ENCODE peak calls at places on chromosomes 5 and 9, in seven cellular contexts. K is tibial nerve, Z is Peyer's patch, W is ovary, L is H54, Q is suprapubic skin, F is heart left ventricle. C is an unnamed sample.

GRCh38 chr5:63346451-63346850 is 615.8 kb downstream of the HTR1A start:
- DNase-seq in K (no peak), Z (no peak), W (no peak), L (no peak), Q (no peak), F (no peak), C (no peak)

GRCh38 chr9:121233906-121234901 is 32.5 kb upstream of the RAB14 start:
- DNase-seq in K (no peak), Z (no peak), W (no peak), L (peak), Q (no peak), F (no peak), C (no peak)

GRCh38 chr5:92518318-92518913 is 1062.6 kb downstream of the NR2F1-AS1 start:
- DNase-seq in K (no peak), Z (no peak), W (no peak), L (peak), Q (no peak), F (no peak), C (peak)

GRCh38 chr9:94779693-94780290 is 53.3 kb downstream of the AOPEP start:
- DNase-seq in K (no peak), Z (no peak), W (no peak), L (no peak), Q (no peak), F (no peak), C (no peak)

GRCh38 chr9:127661342-127661741 is 45.4 kb upstream of the CFAP157 start:
- DNase-seq in K (no peak), Z (peak), W (peak), L (no peak), Q (no peak), F (no peak), C (no peak)

GRCh38 chr9:136572003-136572595 is 26.3 kb upstream of the NOTCH1 start:
- DNase-seq in K (no peak), Z (no peak), W (no peak), L (no peak), Q (no peak), F (peak), C (no peak)

GRCh38 chr5:137078171-137078665 is 420.9 kb downstream of the SPOCK1 start:
- DNase-seq in K (no peak), Z (no peak), W (no peak), L (peak), Q (no peak), F (no peak), C (no peak)

GRCh38 chr5:130871346-130872086 is 293.5 kb downstream of the HINT1 start:
- DNase-seq in K (peak), Z (peak), W (no peak), L (no peak), Q (peak), F (no peak), C (no peak)

GRCh38 chr9:118003240-118003639 is 299.0 kb downstream of the TLR4 start:
- DNase-seq in K (no peak), Z (no peak), W (no peak), L (no peak), Q (no peak), F (no peak), C (no peak)

GRCh38 chr5:124748687-124749594 is 2.5 kb upstream of the ZNF608 start:
- DNase-seq in K (peak), Z (peak), W (peak), L (peak), Q (peak), F (no peak), C (peak)
- TF ChIP-seq POLR2A in K (peak), Z (peak), W (no peak), L (no peak), Q (no peak), F (no peak), C (peak)

GRCh38 chr9:3828495-3828894 is 302.7 kb upstream of the RFX3 start:
- DNase-seq in K (no peak), Z (no peak), W (no peak), L (no peak), Q (no peak), F (no peak), C (no peak)
- TF ChIP-seq POLR2A in K (no peak), Z (no peak), W (no peak), L (no peak), Q (no peak), F (no peak), C (no peak)

GRCh38 chr9:124267271-124267807 is 9.6 kb downstream of the NEK6 start:
- DNase-seq in K (peak), Z (peak), W (no peak), L (peak), Q (no peak), F (no peak), C (no peak)
- TF ChIP-seq POLR2A in K (no peak), Z (no peak), W (no peak), L (peak), Q (no peak), F (no peak), C (no peak)

GRCh38 chr5:112865128-112865527 is 4.0 kb downstream of the SRP19 start:
- DNase-seq in K (no peak), Z (no peak), W (no peak), L (no peak), Q (no peak), F (no peak), C (no peak)

GRCh38 chr5:112867411-112867810 is 6.3 kb downstream of the SRP19 start:
- DNase-seq in K (no peak), Z (no peak), W (no peak), L (no peak), Q (no peak), F (no peak), C (no peak)

GRCh38 chr5:112870976-112871375 is 9.9 kb downstream of the SRP19 start:
- DNase-seq in K (no peak), Z (no peak), W (no peak), L (no peak), Q (no peak), F (no peak), C (no peak)

GRCh38 chr5:112866739-112867138 is 5.7 kb downstream of the SRP19 start:
- DNase-seq in K (no peak), Z (no peak), W (no peak), L (no peak), Q (no peak), F (no peak), C (no peak)

GRCh38 chr5:112869948-112870347 is 8.9 kb downstream of the SRP19 start:
- DNase-seq in K (no peak), Z (no peak), W (no peak), L (no peak), Q (no peak), F (no peak), C (peak)
- TF ChIP-seq POLR2A in K (no peak), Z (no peak), W (no peak), L (no peak), Q (no peak), F (no peak), C (no peak)

DNA sequence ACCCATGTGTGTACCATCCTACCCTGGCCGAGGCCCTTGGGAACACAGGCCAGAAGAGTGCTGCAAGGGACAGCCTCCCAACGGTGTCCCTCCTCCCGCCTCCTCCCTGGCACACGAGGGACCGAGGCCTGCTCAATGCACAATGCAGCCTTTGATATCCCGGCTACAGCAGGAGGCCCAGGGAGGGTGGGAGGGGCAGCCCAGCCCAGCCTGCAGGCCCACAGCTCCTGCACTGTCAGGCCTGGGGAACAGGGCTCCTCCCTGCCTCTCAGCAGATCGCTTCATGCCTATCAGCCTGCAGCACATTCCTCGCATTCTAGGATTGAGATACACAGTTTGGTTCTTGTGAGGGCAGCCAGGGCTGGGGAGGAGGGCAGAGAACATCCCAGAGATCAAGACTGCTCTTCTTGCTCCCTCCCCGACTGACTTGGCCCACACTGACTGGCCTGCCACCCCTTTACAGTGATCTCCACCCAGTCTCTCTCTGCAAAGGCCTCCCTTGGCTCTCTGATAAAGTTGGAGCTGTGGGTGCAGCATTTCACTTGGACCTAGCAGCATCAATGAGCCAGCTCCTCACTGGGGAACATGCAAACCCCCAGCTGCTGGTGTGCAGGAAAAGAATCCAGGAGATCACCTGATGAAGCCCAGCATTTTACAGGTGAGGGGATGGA is at the start of gene SH3TC2:
- DNase-seq in K (peak), Z (no peak), W (no peak), L (peak), Q (no peak), F (peak), C (no peak)
- TF ChIP-seq POLR2A in K (no peak), Z (no peak), W (no peak), L (peak), Q (no peak), F (no peak), C (no peak)

DNA sequence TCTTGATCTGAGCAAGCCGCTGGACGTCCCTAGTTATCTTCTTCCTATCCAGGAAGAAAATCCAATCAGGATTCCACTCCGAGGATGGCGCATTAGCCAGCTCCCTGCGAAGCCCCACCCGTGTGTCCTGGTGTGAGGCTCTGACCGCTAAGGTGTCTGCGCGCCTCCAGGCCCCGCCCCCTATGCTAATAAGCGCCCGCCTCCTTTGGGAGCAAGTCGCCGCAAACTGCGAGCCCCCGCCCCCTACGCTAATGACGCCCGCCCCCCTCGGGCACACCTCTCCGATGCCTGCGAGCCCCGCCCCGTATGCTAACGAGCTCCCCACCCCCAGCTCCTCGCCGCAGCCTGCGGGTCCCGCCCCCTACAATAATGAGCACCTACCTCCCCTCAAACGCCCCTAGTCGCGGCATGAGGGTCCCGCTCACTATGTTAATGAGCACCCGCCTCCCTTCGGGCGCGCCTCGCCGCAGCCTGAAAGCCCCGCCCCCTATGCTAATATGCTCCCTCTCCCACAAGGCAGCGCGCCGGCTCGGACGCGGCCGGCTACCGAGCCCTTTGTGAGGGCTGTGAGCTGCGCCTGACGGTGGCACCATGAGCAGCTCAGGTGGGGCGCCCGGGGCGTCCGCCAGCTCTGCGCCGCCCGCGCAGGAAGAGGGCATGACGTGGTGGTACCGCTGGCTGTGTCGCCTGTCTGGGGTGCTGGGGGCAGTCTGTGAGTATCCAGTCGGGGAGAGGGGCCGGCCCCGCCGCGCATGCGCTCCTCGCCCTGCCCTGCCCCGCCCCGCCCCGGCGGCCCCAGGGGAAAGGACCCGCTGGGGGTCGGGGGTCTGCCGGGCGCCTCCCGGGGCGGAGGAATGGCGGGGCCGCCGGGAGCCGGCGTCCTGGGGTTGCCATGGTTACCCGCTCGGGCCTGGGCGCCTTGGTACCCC is at the start of gene CACFD1:
- DNase-seq in K (peak), Z (peak), W (peak), L (peak), Q (peak), F (peak), C (peak)
- TF ChIP-seq POLR2A in K (no peak), Z (peak), W (peak), L (peak), Q (no peak), F (no peak), C (peak)

DNA sequence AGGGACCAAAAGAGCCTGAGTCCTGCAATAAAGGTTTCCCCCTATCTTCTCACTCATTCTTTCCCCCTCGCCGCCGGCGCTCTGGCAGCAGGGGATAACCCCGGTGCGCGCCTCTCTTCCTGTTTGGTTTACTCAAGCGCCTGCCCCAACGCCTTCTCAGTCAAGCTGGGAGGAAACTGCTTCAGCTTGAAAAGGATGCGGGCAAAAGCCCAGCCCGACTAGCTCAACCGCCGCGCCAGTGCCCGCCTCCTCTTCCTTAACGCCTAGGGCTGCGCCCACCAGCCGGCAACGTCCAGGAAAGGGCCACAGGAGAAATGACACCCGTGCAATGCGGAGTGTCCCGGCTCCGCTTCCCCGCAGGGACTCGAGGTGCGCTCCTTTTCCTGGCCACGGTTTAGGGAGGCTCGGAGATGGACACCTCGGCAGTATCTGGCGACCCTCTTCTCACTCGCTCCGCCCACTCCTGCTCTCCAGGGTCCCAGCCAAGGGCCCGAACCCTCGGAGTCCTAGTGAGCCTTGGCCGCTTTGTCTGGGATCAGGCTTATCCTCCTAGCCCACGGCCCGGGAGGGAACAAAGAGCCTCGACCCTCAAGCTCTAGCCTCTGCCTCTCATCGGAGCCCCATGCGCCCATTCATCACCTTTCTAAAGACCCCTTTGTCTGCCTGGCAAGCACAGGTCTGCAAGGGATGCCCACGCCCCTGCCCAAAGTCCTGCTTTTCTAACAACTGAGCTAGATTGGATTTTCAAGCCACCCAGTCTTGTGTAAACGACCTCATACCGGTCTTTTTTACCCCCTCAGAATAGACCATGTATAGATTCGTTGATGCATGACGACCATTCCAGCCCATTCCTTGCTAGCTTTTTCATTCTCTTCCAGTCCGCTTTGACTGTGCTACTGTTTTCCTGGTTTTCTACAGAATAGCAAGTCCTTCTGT is 2.0 kb downstream of the ST8SIA4 start:
- DNase-seq in K (peak), Z (peak), W (peak), L (peak), Q (peak), F (peak), C (peak)
- TF ChIP-seq POLR2A in K (no peak), Z (peak), W (no peak), L (no peak), Q (no peak), F (no peak), C (peak)

GRCh38 chr5:154406231-154406630 is 39.6 kb upstream of the SAP30L start:
- DNase-seq in K (no peak), Z (peak), W (peak), L (no peak), Q (no peak), F (no peak), C (no peak)

GRCh38 chr5:154406826-154407225 is 39.0 kb upstream of the SAP30L start:
- DNase-seq in K (no peak), Z (peak), W (no peak), L (no peak), Q (no peak), F (no peak), C (no peak)

GRCh38 chr5:154403234-154403633 is 42.6 kb upstream of the SAP30L start:
- DNase-seq in K (no peak), Z (peak), W (peak), L (no peak), Q (no peak), F (no peak), C (no peak)

GRCh38 chr5:154403776-154404387 is 41.9 kb upstream of the SAP30L start:
- DNase-seq in K (no peak), Z (peak), W (peak), L (no peak), Q (no peak), F (no peak), C (no peak)

GRCh38 chr5:154405078-154405792 is 40.6 kb upstream of the SAP30L start:
- DNase-seq in K (peak), Z (peak), W (peak), L (peak), Q (peak), F (peak), C (peak)
- TF ChIP-seq POLR2A in K (no peak), Z (no peak), W (no peak), L (no peak), Q (no peak), F (no peak), C (no peak)

GRCh38 chr5:134124289-134125194 is 10.1 kb downstream of the TCF7 start:
- DNase-seq in K (no peak), Z (peak), W (no peak), L (peak), Q (no peak), F (no peak), C (no peak)
- TF ChIP-seq POLR2A in K (no peak), Z (no peak), W (no peak), L (no peak), Q (no peak), F (no peak), C (no peak)